ENCODE peak calls at places on chromosomes 12 and 14, in nine cellular contexts. J is M059J; L is activated naive CD8-positive, alpha-beta T cell treated with anti-CD3 and anti-CD28 coated beads for 36 hours; X is HFF-Myc; U is choroid plexus epithelial cell; W is aorta; B is COR-L47; D is ACHN; Q is lung microvascular endothelial cell. K is an unnamed sample.

GRCh38 chr14:100406505-100407131 is 83.5 kb downstream of the SLC25A47 start:
- DNase-seq in Q (peak), J (peak), W (peak), X (peak), U (no peak), B (no peak), L (no peak), D (no peak), K (no peak)

GRCh38 chr14:74593241-74593985 is 18.6 kb downstream of the LTBP2 start:
- DNase-seq in B (no peak), D (no peak), L (no peak), Q (peak), U (peak), J (no peak), X (no peak), W (no peak), K (no peak)

GRCh38 chr14:93402951-93403350 is 27.8 kb upstream of the UNC79 start:
- DNase-seq in X (no peak), B (no peak), U (no peak), W (no peak), Q (no peak), L (no peak), J (no peak), D (no peak), K (no peak)

GRCh38 chr14:69226178-69226577 is 33.8 kb upstream of the GALNT16 start:
- DNase-seq in L (no peak), U (no peak), J (no peak), B (no peak), X (no peak), W (no peak), D (no peak), Q (peak), K (no peak)

GRCh38 chr12:122088181-122088810 is 9.7 kb downstream of the MLXIP start:
- DNase-seq in W (peak), J (no peak), L (no peak), Q (no peak), B (no peak), U (no peak), D (no peak), X (no peak), K (no peak)

GRCh38 chr12:76375939-76376338 is 27.7 kb upstream of the BBS10 start:
- DNase-seq in L (no peak), W (no peak), B (no peak), D (peak), J (no peak), U (no peak), X (no peak), Q (no peak), K (peak)

GRCh38 chr12:62581288-62582064 is 114.8 kb downstream of the MON2 start:
- DNase-seq in B (peak), W (no peak), D (peak), Q (peak), X (peak), J (peak), U (peak), L (no peak), K (peak)

GRCh38 chr12:50981319-50982239 is 29.2 kb downstream of the HIGD1C start:
- DNase-seq in W (no peak), D (no peak), Q (peak), X (no peak), B (no peak), U (no peak), J (no peak), L (no peak), K (no peak)

GRCh38 chr12:79531547-79531946 is 159.2 kb downstream of the PAWR start:
- DNase-seq in Q (no peak), U (peak), W (no peak), X (no peak), J (peak), D (no peak), L (no peak), B (no peak), K (no peak)

GRCh38 chr12:86429824-86430223 is 173.6 kb upstream of the MGAT4C start:
- DNase-seq in W (no peak), J (no peak), B (no peak), X (no peak), D (no peak), Q (no peak), U (peak), L (no peak), K (no peak)

GRCh38 chr14:72759670-72760069 is 134.2 kb downstream of the DPF3 start:
- DNase-seq in L (no peak), J (no peak), X (no peak), Q (no peak), U (no peak), W (no peak), D (no peak), B (no peak), K (no peak)

GRCh38 chr12:116879509-116880212 is 1.6 kb downstream of the HRK start:
- DNase-seq in X (no peak), L (peak), B (no peak), U (no peak), D (no peak), Q (no peak), J (no peak), W (no peak), K (no peak)

GRCh38 chr14:61219673-61220072 is 61.5 kb downstream of the TMEM30B start:
- DNase-seq in J (no peak), B (no peak), L (no peak), W (no peak), X (no peak), U (peak), D (no peak), Q (no peak), K (no peak)

GRCh38 chr12:11757531-11757930 is 108.1 kb downstream of the ETV6 start:
- DNase-seq in Q (no peak), D (no peak), X (no peak), J (no peak), W (no peak), L (no peak), U (no peak), B (no peak), K (no peak)

GRCh38 chr14:20690848-20691640 is 2.5 kb downstream of the ANG start:
- DNase-seq in X (peak), L (peak), Q (peak), U (peak), J (peak), B (peak), D (peak), W (no peak), K (peak)

GRCh38 chr14:75254901-75255300 is 23.7 kb upstream of the FOS start:
- DNase-seq in L (no peak), Q (no peak), W (no peak), J (no peak), D (no peak), U (no peak), X (no peak), B (no peak), K (peak)